ENCODE peak calls at places on chromosomes 11 and 22, in four cellular contexts. One of them, this sample, is unnamed.
A peak's percentile ranks its signal among the peaks of the same experiment; 100 is the strongest.

GRCh38 chr11:59556883-59557205 is 45.5 kb downstream of the OR4D9 start:
- DNase-seq in heart right ventricle: no peak
- DNase-seq in CD8-positive, alpha-beta T cell: no peak
- DNase-seq in fibroblast of mammary gland: peak; percentile 52
- DNase-seq in this sample: no peak

GRCh38 chr11:32312865-32313403 is 122.4 kb downstream of the WT1 start:
- DNase-seq in fibroblast of mammary gland: peak; percentile 85
- DNase-seq in heart right ventricle: no peak
- DNase-seq in CD8-positive, alpha-beta T cell: no peak
- DNase-seq in this sample: peak; percentile 73

GRCh38 chr11:41056892-41057569 is 402.4 kb downstream of the LRRC4C start:
- DNase-seq in fibroblast of mammary gland: no peak
- DNase-seq in CD8-positive, alpha-beta T cell: no peak
- DNase-seq in heart right ventricle: no peak
- DNase-seq in this sample: no peak

GRCh38 chr11:35146074-35146521 is 7.1 kb downstream of the CD44 start:
- DNase-seq in heart right ventricle: no peak
- DNase-seq in CD8-positive, alpha-beta T cell: peak; percentile 67
- DNase-seq in fibroblast of mammary gland: no peak
- DNase-seq in this sample: no peak

GRCh38 chr11:1335811-1336761 is 26.7 kb upstream of the TOLLIP start:
- DNase-seq in CD8-positive, alpha-beta T cell: peak; percentile 53
- DNase-seq in heart right ventricle: peak; percentile 49
- DNase-seq in fibroblast of mammary gland: peak; percentile 85
- DNase-seq in this sample: peak; percentile 64

GRCh38 chr11:99370557-99371200 is 349.9 kb downstream of the CNTN5 start:
- DNase-seq in fibroblast of mammary gland: peak; percentile 56
- DNase-seq in heart right ventricle: peak; percentile 57
- DNase-seq in CD8-positive, alpha-beta T cell: no peak
- DNase-seq in this sample: no peak

GRCh38 chr11:60871378-60872061 is 4.2 kb downstream of the ZP1 start:
- DNase-seq in fibroblast of mammary gland: peak; percentile 65
- DNase-seq in heart right ventricle: peak; percentile 43
- DNase-seq in CD8-positive, alpha-beta T cell: peak; percentile 52
- DNase-seq in this sample: peak; percentile 96

GRCh38 chr11:4626207-4627105 is 10.8 kb upstream of the OR51D1 start:
- DNase-seq in heart right ventricle: peak; percentile 65
- DNase-seq in fibroblast of mammary gland: peak; percentile 83
- DNase-seq in CD8-positive, alpha-beta T cell: peak; percentile 39
- DNase-seq in this sample: peak; percentile 41

GRCh38 chr11:122104381-122104780 is 11.6 kb downstream of the BLID start:
- DNase-seq in CD8-positive, alpha-beta T cell: no peak
- DNase-seq in heart right ventricle: no peak
- DNase-seq in fibroblast of mammary gland: no peak
- DNase-seq in this sample: no peak

GRCh38 chr11:35337136-35337918 is 82.0 kb downstream of the SLC1A2 start:
- DNase-seq in heart right ventricle: no peak
- DNase-seq in CD8-positive, alpha-beta T cell: no peak
- DNase-seq in fibroblast of mammary gland: peak; percentile 100
- DNase-seq in this sample: no peak

GRCh38 chr22:22948651-22949611 is 61.3 kb downstream of the IGLL5 start:
- DNase-seq in heart right ventricle: no peak
- DNase-seq in fibroblast of mammary gland: peak; percentile 16
- DNase-seq in CD8-positive, alpha-beta T cell: no peak
- DNase-seq in this sample: no peak

GRCh38 chr11:3905080-3905953 is 49.9 kb downstream of the STIM1 start:
- DNase-seq in CD8-positive, alpha-beta T cell: peak; percentile 68
- DNase-seq in fibroblast of mammary gland: peak; percentile 88
- DNase-seq in heart right ventricle: no peak
- DNase-seq in this sample: peak; percentile 70

GRCh38 chr11:34168642-34169051 is 63.2 kb downstream of the NAT10 start:
- DNase-seq in CD8-positive, alpha-beta T cell: no peak
- DNase-seq in fibroblast of mammary gland: peak; percentile 22
- DNase-seq in heart right ventricle: no peak
- DNase-seq in this sample: no peak

GRCh38 chr11:36280531-36280930 is 8.7 kb downstream of the COMMD9 start:
- DNase-seq in heart right ventricle: peak; percentile 18
- DNase-seq in fibroblast of mammary gland: peak; percentile 21
- DNase-seq in CD8-positive, alpha-beta T cell: no peak
- DNase-seq in this sample: no peak

GRCh38 chr11:75214411-75214821 is 26.2 kb upstream of the TPBGL start:
- DNase-seq in heart right ventricle: peak; percentile 90
- DNase-seq in fibroblast of mammary gland: peak; percentile 75
- DNase-seq in CD8-positive, alpha-beta T cell: peak; percentile 82
- DNase-seq in this sample: peak; percentile 86

GRCh38 chr11:69983897-69984438 is 94.1 kb upstream of the ANO1 start:
- DNase-seq in fibroblast of mammary gland: no peak
- DNase-seq in CD8-positive, alpha-beta T cell: no peak
- DNase-seq in heart right ventricle: no peak
- DNase-seq in this sample: no peak

GRCh38 chr11:69985331-69985653 is 92.8 kb upstream of the ANO1 start:
- DNase-seq in fibroblast of mammary gland: no peak
- DNase-seq in CD8-positive, alpha-beta T cell: no peak
- DNase-seq in heart right ventricle: no peak
- DNase-seq in this sample: no peak

GRCh38 chr11:69985654-69986420 is 92.3 kb upstream of the ANO1 start:
- DNase-seq in heart right ventricle: no peak
- DNase-seq in fibroblast of mammary gland: no peak
- DNase-seq in CD8-positive, alpha-beta T cell: no peak
- DNase-seq in this sample: no peak

GRCh38 chr11:69984457-69985261 is 93.5 kb upstream of the ANO1 start:
- DNase-seq in heart right ventricle: no peak
- DNase-seq in fibroblast of mammary gland: no peak
- DNase-seq in CD8-positive, alpha-beta T cell: no peak
- DNase-seq in this sample: peak; percentile 65

GRCh38 chr11:69986421-69987229 is 91.5 kb upstream of the ANO1 start:
- DNase-seq in heart right ventricle: peak; percentile 52
- DNase-seq in fibroblast of mammary gland: no peak
- DNase-seq in CD8-positive, alpha-beta T cell: no peak
- DNase-seq in this sample: no peak
- H3K4me3 ChIP-seq in heart right ventricle: peak overlapping the region; percentile 47
- H3K4me3 ChIP-seq in fibroblast of mammary gland: no peak overlapping the region
- H3K4me3 ChIP-seq in CD8-positive, alpha-beta T cell: no peak overlapping the region
- H3K4me3 ChIP-seq in this sample: no peak overlapping the region

GRCh38 chr11:84390441-84391078 is 1104.4 kb upstream of the CCDC90B start:
- DNase-seq in heart right ventricle: no peak
- DNase-seq in CD8-positive, alpha-beta T cell: no peak
- DNase-seq in fibroblast of mammary gland: peak; percentile 9
- DNase-seq in this sample: no peak

GRCh38 chr11:84381666-84382065 is 1095.5 kb upstream of the CCDC90B start:
- DNase-seq in fibroblast of mammary gland: no peak
- DNase-seq in heart right ventricle: no peak
- DNase-seq in CD8-positive, alpha-beta T cell: no peak
- DNase-seq in this sample: no peak

GRCh38 chr11:84383571-84383970 is 1097.4 kb upstream of the CCDC90B start:
- DNase-seq in heart right ventricle: no peak
- DNase-seq in fibroblast of mammary gland: no peak
- DNase-seq in CD8-positive, alpha-beta T cell: no peak
- DNase-seq in this sample: no peak

GRCh38 chr11:84384637-84385227 is 1098.6 kb upstream of the CCDC90B start:
- DNase-seq in fibroblast of mammary gland: peak; percentile 66
- DNase-seq in CD8-positive, alpha-beta T cell: peak; percentile 11
- DNase-seq in heart right ventricle: peak; percentile 28
- DNase-seq in this sample: peak; percentile 27
- H3K4me3 ChIP-seq in fibroblast of mammary gland: no peak overlapping the region
- H3K4me3 ChIP-seq in CD8-positive, alpha-beta T cell: no peak overlapping the region
- H3K4me3 ChIP-seq in heart right ventricle: no peak overlapping the region
- H3K4me3 ChIP-seq in this sample: no peak overlapping the region

DNA sequence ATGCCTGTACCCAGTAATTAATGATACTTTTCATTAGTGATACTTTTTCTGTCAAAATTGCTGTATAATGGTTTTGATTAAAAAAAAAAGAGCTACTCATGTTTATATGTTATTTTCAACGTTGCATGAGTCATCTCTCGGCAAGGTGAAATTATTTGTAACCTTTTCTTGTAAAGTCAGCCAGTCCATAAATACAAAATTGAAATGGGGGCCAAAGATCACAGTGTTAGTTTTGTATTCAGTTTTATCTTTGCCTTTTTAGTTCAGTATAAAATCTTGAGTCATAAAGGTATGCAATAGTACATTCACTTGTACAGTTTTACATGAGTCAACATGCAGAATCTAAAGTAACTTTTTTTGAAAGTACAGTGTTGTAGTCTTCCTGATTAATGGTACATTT is 4.3 kb downstream of the ARHGEF12 start:
- DNase-seq in fibroblast of mammary gland: peak; percentile 49
- DNase-seq in CD8-positive, alpha-beta T cell: no peak
- DNase-seq in heart right ventricle: no peak
- DNase-seq in this sample: no peak
- H3K4me3 ChIP-seq in fibroblast of mammary gland: no peak overlapping the region
- H3K4me3 ChIP-seq in CD8-positive, alpha-beta T cell: no peak overlapping the region
- H3K4me3 ChIP-seq in heart right ventricle: peak overlapping the region; percentile 82
- H3K4me3 ChIP-seq in this sample: no peak overlapping the region

GRCh38 chr11:63970902-63971301 is 3.5 kb upstream of the COX8A start:
- DNase-seq in CD8-positive, alpha-beta T cell: no peak
- DNase-seq in fibroblast of mammary gland: no peak
- DNase-seq in heart right ventricle: no peak
- DNase-seq in this sample: no peak
- H3K4me3 ChIP-seq in CD8-positive, alpha-beta T cell: no peak overlapping the region
- H3K4me3 ChIP-seq in fibroblast of mammary gland: no peak overlapping the region
- H3K4me3 ChIP-seq in heart right ventricle: no peak overlapping the region
- H3K4me3 ChIP-seq in this sample: no peak overlapping the region

This sample was measured in Jurkat, Clone E6-1.